ENCODE peak calls at places on chromosomes 2 and 18, in five cellular contexts. One of them, this sample, is unnamed.

GRCh38 chr2:161152302-161152701 is 7.9 kb upstream of the TANK start:
- DNase-seq in H1: no peak
- DNase-seq in HFFc6: no peak
- DNase-seq in adrenal gland: no peak
- DNase-seq in GM06990: no peak
- DNase-seq in this sample: no peak

GRCh38 chr2:142088058-142088568 is 42.7 kb downstream of the LRP1B start:
- DNase-seq in GM06990: no peak
- DNase-seq in H1: no peak
- DNase-seq in HFFc6: no peak
- DNase-seq in adrenal gland: no peak
- DNase-seq in this sample: no peak

GRCh38 chr2:42327125-42327524 is 33.9 kb downstream of the COX7A2L start:
- DNase-seq in adrenal gland: no peak
- DNase-seq in HFFc6: no peak
- DNase-seq in GM06990: no peak
- DNase-seq in H1: no peak
- DNase-seq in this sample: no peak

GRCh38 chr18:9595197-9595596 is 19.2 kb downstream of the PPP4R1 start:
- DNase-seq in HFFc6: no peak
- DNase-seq in GM06990: no peak
- DNase-seq in adrenal gland: no peak
- DNase-seq in H1: no peak
- DNase-seq in this sample: no peak

GRCh38 chr2:133262888-133263287 is 305.4 kb downstream of the NCKAP5 start:
- DNase-seq in GM06990: no peak
- DNase-seq in H1: no peak
- DNase-seq in adrenal gland: no peak
- DNase-seq in HFFc6: no peak
- DNase-seq in this sample: no peak

GRCh38 chr18:45008694-45009372 is 328.1 kb downstream of the SETBP1 start:
- DNase-seq in HFFc6: no peak
- DNase-seq in adrenal gland: no peak
- DNase-seq in H1: no peak
- DNase-seq in GM06990: peak
- DNase-seq in this sample: no peak

GRCh38 chr2:111160758-111161157 is 40.0 kb downstream of the BCL2L11 start:
- DNase-seq in GM06990: no peak
- DNase-seq in HFFc6: peak
- DNase-seq in H1: no peak
- DNase-seq in adrenal gland: no peak
- DNase-seq in this sample: no peak

GRCh38 chr2:203913947-203914346 is 22.6 kb upstream of the ICOS start:
- DNase-seq in HFFc6: no peak
- DNase-seq in adrenal gland: no peak
- DNase-seq in H1: no peak
- DNase-seq in GM06990: no peak
- DNase-seq in this sample: no peak

GRCh38 chr2:160022162-160022561 is 40.3 kb downstream of the PLA2R1 start:
- DNase-seq in HFFc6: no peak
- DNase-seq in GM06990: no peak
- DNase-seq in adrenal gland: no peak
- DNase-seq in H1: no peak
- DNase-seq in this sample: no peak

GRCh38 chr2:161273038-161273760 is 35.0 kb upstream of the PSMD14 start:
- DNase-seq in H1: no peak
- DNase-seq in adrenal gland: no peak
- DNase-seq in GM06990: peak
- DNase-seq in HFFc6: peak
- DNase-seq in this sample: peak

GRCh38 chr18:79400591-79401381 is 5.1 kb downstream of the NFATC1 start:
- DNase-seq in adrenal gland: no peak
- DNase-seq in HFFc6: no peak
- DNase-seq in GM06990: no peak
- DNase-seq in H1: no peak
- DNase-seq in this sample: no peak

GRCh38 chr18:41461058-41461560 is 493.9 kb upstream of the PIK3C3 start:
- DNase-seq in GM06990: no peak
- DNase-seq in HFFc6: no peak
- DNase-seq in adrenal gland: no peak
- DNase-seq in H1: no peak
- DNase-seq in this sample: no peak

GRCh38 chr18:25351280-25351772 is 640 bp downstream of the ZNF521 start:
- DNase-seq in H1: no peak
- DNase-seq in GM06990: no peak
- DNase-seq in HFFc6: no peak
- DNase-seq in adrenal gland: no peak
- DNase-seq in this sample: no peak

GRCh38 chr2:100610381-100610831 is 47.6 kb downstream of the PDCL3 start:
- DNase-seq in adrenal gland: peak
- DNase-seq in H1: peak
- DNase-seq in GM06990: peak
- DNase-seq in HFFc6: peak
- DNase-seq in this sample: no peak

GRCh38 chr2:107383706-107384105 is 443.0 kb upstream of the RGPD4 start:
- DNase-seq in GM06990: no peak
- DNase-seq in HFFc6: no peak
- DNase-seq in adrenal gland: no peak
- DNase-seq in H1: no peak
- DNase-seq in this sample: no peak

GRCh38 chr18:79542876-79543750 is 136.5 kb upstream of the CTDP1 start:
- DNase-seq in HFFc6: no peak
- DNase-seq in GM06990: no peak
- DNase-seq in adrenal gland: no peak
- DNase-seq in H1: no peak
- DNase-seq in this sample: no peak

GRCh38 chr2:98448441-98449145 is 3.9 kb downstream of the INPP4A start:
- DNase-seq in HFFc6: no peak
- DNase-seq in GM06990: no peak
- DNase-seq in H1: no peak
- DNase-seq in adrenal gland: no peak
- DNase-seq in this sample: no peak

GRCh38 chr18:22286576-22286975 is 117.2 kb downstream of the GATA6 start:
- DNase-seq in GM06990: no peak
- DNase-seq in HFFc6: no peak
- DNase-seq in adrenal gland: no peak
- DNase-seq in H1: no peak
- DNase-seq in this sample: no peak

GRCh38 chr2:163943403-163944356 is 207.9 kb upstream of the FIGN start:
- DNase-seq in H1: peak
- DNase-seq in GM06990: no peak
- DNase-seq in adrenal gland: no peak
- DNase-seq in HFFc6: no peak
- DNase-seq in this sample: no peak

GRCh38 chr2:9219027-9219445 is 12.4 kb downstream of the ASAP2 start:
- DNase-seq in GM06990: no peak
- DNase-seq in HFFc6: no peak
- DNase-seq in adrenal gland: no peak
- DNase-seq in H1: no peak
- DNase-seq in this sample: no peak

GRCh38 chr2:202377308-202377736 is 1.2 kb downstream of the BMPR2 start:
- DNase-seq in adrenal gland: peak
- DNase-seq in HFFc6: peak
- DNase-seq in H1: no peak
- DNase-seq in GM06990: peak
- DNase-seq in this sample: no peak

GRCh38 chr2:3293221-3293620 is 84.4 kb downstream of the EIPR1 start:
- DNase-seq in GM06990: no peak
- DNase-seq in H1: no peak
- DNase-seq in HFFc6: no peak
- DNase-seq in adrenal gland: peak
- DNase-seq in this sample: no peak

GRCh38 chr2:168717790-168718502 is 84.5 kb upstream of the NOSTRIN start:
- DNase-seq in adrenal gland: no peak
- DNase-seq in H1: no peak
- DNase-seq in GM06990: no peak
- DNase-seq in HFFc6: no peak
- DNase-seq in this sample: no peak

GRCh38 chr2:20049631-20050030 is 1.8 kb downstream of the LAPTM4A start:
- DNase-seq in GM06990: no peak
- DNase-seq in HFFc6: no peak
- DNase-seq in adrenal gland: no peak
- DNase-seq in H1: no peak
- DNase-seq in this sample: no peak

GRCh38 chr2:24721470-24721869 is 71.7 kb downstream of the PTRHD1 start:
- DNase-seq in HFFc6: peak
- DNase-seq in H1: no peak
- DNase-seq in GM06990: no peak
- DNase-seq in adrenal gland: peak
- DNase-seq in this sample: no peak

GRCh38 chr2:31299547-31299946 is 65.6 kb downstream of the EHD3 start:
- DNase-seq in GM06990: no peak
- DNase-seq in HFFc6: no peak
- DNase-seq in H1: no peak
- DNase-seq in adrenal gland: no peak
- DNase-seq in this sample: no peak

GRCh38 chr2:150646746-150647145 is 159.3 kb upstream of the RND3 start:
- DNase-seq in GM06990: no peak
- DNase-seq in HFFc6: no peak
- DNase-seq in adrenal gland: no peak
- DNase-seq in H1: no peak
- DNase-seq in this sample: no peak

GRCh38 chr2:222050981-222051380 is 247.8 kb downstream of the PAX3 start:
- DNase-seq in GM06990: no peak
- DNase-seq in adrenal gland: no peak
- DNase-seq in HFFc6: no peak
- DNase-seq in H1: no peak
- DNase-seq in this sample: no peak

GRCh38 chr2:88903744-88904353 is 212.4 kb downstream of the RPIA start:
- DNase-seq in HFFc6: peak
- DNase-seq in H1: no peak
- DNase-seq in adrenal gland: no peak
- DNase-seq in GM06990: no peak
- DNase-seq in this sample: no peak

GRCh38 chr2:240133401-240133800 is 2.7 kb downstream of the COPS9 start:
- DNase-seq in H1: no peak
- DNase-seq in HFFc6: no peak
- DNase-seq in adrenal gland: peak
- DNase-seq in GM06990: no peak
- DNase-seq in this sample: no peak

GRCh38 chr2:127121776-127122176 is 14.8 kb upstream of the BIN1 start:
- DNase-seq in H1: no peak
- DNase-seq in adrenal gland: peak
- DNase-seq in HFFc6: peak
- DNase-seq in GM06990: no peak
- DNase-seq in this sample: no peak

GRCh38 chr2:132550285-132550684 is 119.7 kb downstream of the LYPD1 start:
- DNase-seq in HFFc6: no peak
- DNase-seq in adrenal gland: no peak
- DNase-seq in GM06990: no peak
- DNase-seq in H1: no peak
- DNase-seq in this sample: no peak

GRCh38 chr2:221999702-222000101 is 299.1 kb downstream of the PAX3 start:
- DNase-seq in GM06990: no peak
- DNase-seq in H1: no peak
- DNase-seq in adrenal gland: no peak
- DNase-seq in HFFc6: peak
- DNase-seq in this sample: no peak

GRCh38 chr2:240319855-240320560 is 115.5 kb upstream of the GPC1 start:
- DNase-seq in adrenal gland: peak
- DNase-seq in HFFc6: peak
- DNase-seq in GM06990: no peak
- DNase-seq in H1: peak
- DNase-seq in this sample: no peak